ENCODE peak calls at places on chromosomes 1 and 21, in five cellular contexts. K is cardiac fibroblast, A is IMR-90, F is astrocyte of the spinal cord, U is GM12865. M is an unnamed sample.

GRCh38 chr1:230067871-230068814 is 1.1 kb downstream of the GALNT2 start:
- DNase-seq in K (no peak), A (no peak), F (no peak), U (peak), M (peak)

GRCh38 chr1:229108598-229109201 is 162.2 kb upstream of the RAB4A start:
- DNase-seq in K (no peak), A (no peak), F (no peak), U (no peak), M (no peak)

GRCh38 chr1:116827607-116828125 is 73.4 kb downstream of the CD2 start:
- DNase-seq in K (no peak), A (no peak), F (no peak), U (no peak), M (no peak)

GRCh38 chr1:25556791-25557476 is 13.5 kb downstream of the LDLRAP1 start:
- DNase-seq in K (peak), A (peak), F (no peak), U (peak), M (peak)

GRCh38 chr1:45934947-45935346 is 131.5 kb downstream of the MAST2 start:
- DNase-seq in K (no peak), A (no peak), F (no peak), U (peak), M (no peak)

GRCh38 chr1:169615803-169616202 is 14.1 kb downstream of the SELP start:
- DNase-seq in K (no peak), A (no peak), F (no peak), U (no peak), M (no peak)

GRCh38 chr1:221908573-221908972 is 166.7 kb upstream of the DUSP10 start:
- DNase-seq in K (no peak), A (no peak), F (no peak), U (no peak), M (no peak)

GRCh38 chr1:48250572-48250971 is 28.1 kb downstream of the SLC5A9 start:
- DNase-seq in K (no peak), A (no peak), F (no peak), U (no peak), M (no peak)

GRCh38 chr1:116230712-116231111 is 119.5 kb downstream of the MAB21L3 start:
- DNase-seq in K (no peak), A (no peak), F (no peak), U (no peak), M (no peak)

GRCh38 chr1:13697738-13698137 is 2.2 kb upstream of the PRDM2 start:
- DNase-seq in K (peak), A (no peak), F (no peak), U (peak), M (no peak)

GRCh38 chr21:44375686-44376320 is 22.4 kb downstream of the TRPM2 start:
- DNase-seq in K (no peak), A (no peak), F (no peak), U (no peak), M (no peak)

GRCh38 chr21:42624095-42624830 is 29.2 kb upstream of the PDE9A start:
- DNase-seq in K (no peak), A (no peak), F (no peak), U (no peak), M (no peak)

GRCh38 chr1:177996957-177997356 is 27.1 kb upstream of the SEC16B start:
- DNase-seq in K (no peak), A (no peak), F (no peak), U (no peak), M (no peak)

GRCh38 chr1:55001311-55001710 is 2.6 kb downstream of the BSND start:
- DNase-seq in K (no peak), A (no peak), F (no peak), U (no peak), M (no peak)

GRCh38 chr1:212315907-212316306 is 30.7 kb downstream of the PPP2R5A start:
- DNase-seq in K (peak), A (no peak), F (peak), U (peak), M (peak)

GRCh38 chr1:112674986-112675727 is 698 bp downstream of the MOV10 start:
- DNase-seq in K (no peak), A (peak), F (peak), U (no peak), M (peak)

GRCh38 chr1:214330715-214331114 is 49.8 kb downstream of the SMYD2 start:
- DNase-seq in K (no peak), A (no peak), F (no peak), U (no peak), M (no peak)

GRCh38 chr1:54305906-54306514 is 100.2 kb downstream of the SSBP3 start:
- DNase-seq in K (no peak), A (no peak), F (no peak), U (no peak), M (no peak)

GRCh38 chr1:201890223-201890622 is 1.5 kb downstream of the SHISA4 start:
- DNase-seq in K (no peak), A (no peak), F (no peak), U (no peak), M (no peak)

GRCh38 chr1:47843781-47844555 is 153.2 kb downstream of the TRABD2B start:
- DNase-seq in K (no peak), A (no peak), F (no peak), U (no peak), M (no peak)

GRCh38 chr1:160354388-160354985 is 11.3 kb downstream of the NCSTN start:
- DNase-seq in K (peak), A (peak), F (peak), U (peak), M (peak)

GRCh38 chr1:202127836-202128622 is 5.3 kb downstream of the GPR37L1 start:
- DNase-seq in K (no peak), A (no peak), F (no peak), U (no peak), M (no peak)

GRCh38 chr1:41323243-41323642 is 38.0 kb upstream of the FOXO6 start:
- DNase-seq in K (no peak), A (no peak), F (no peak), U (no peak), M (no peak)

GRCh38 chr1:54191525-54191924 is 8.3 kb downstream of the CYB5RL start:
- DNase-seq in K (no peak), A (no peak), F (no peak), U (no peak), M (no peak)

GRCh38 chr1:108749081-108749480 is 2.6 kb downstream of the STXBP3 start:
- DNase-seq in K (no peak), A (no peak), F (no peak), U (no peak), M (no peak)

GRCh38 chr1:7616076-7616833 is 154.8 kb upstream of the VAMP3 start:
- DNase-seq in K (peak), A (peak), F (peak), U (peak), M (peak)

GRCh38 chr1:32993215-32993566 is 28.6 kb upstream of the RNF19B start:
- DNase-seq in K (no peak), A (no peak), F (no peak), U (peak), M (no peak)

GRCh38 chr1:16420719-16421118 is 16.5 kb downstream of the SPATA21 start:
- DNase-seq in K (no peak), A (no peak), F (no peak), U (peak), M (no peak)

GRCh38 chr1:3587133-3587733 is 24.1 kb downstream of the MEGF6 start:
- DNase-seq in K (no peak), A (peak), F (no peak), U (no peak), M (no peak)

GRCh38 chr1:193633991-193634390 is 447.6 kb upstream of the B3GALT2 start:
- DNase-seq in K (no peak), A (no peak), F (no peak), U (no peak), M (no peak)

GRCh38 chr1:177274687-177275211 is 104.0 kb downstream of the BRINP2 start:
- DNase-seq in K (peak), A (peak), F (peak), U (no peak), M (peak)

GRCh38 chr1:87106158-87106557 is 191.7 kb downstream of the HS2ST1 start:
- DNase-seq in K (no peak), A (no peak), F (no peak), U (peak), M (no peak)

GRCh38 chr1:170520601-170521000 is 11.4 kb upstream of the GORAB start:
- DNase-seq in K (no peak), A (peak), F (no peak), U (no peak), M (no peak)

GRCh38 chr1:1039145-1039910 is 19.4 kb downstream of the AGRN start:
- DNase-seq in K (no peak), A (no peak), F (no peak), U (no peak), M (no peak)

GRCh38 chr1:3250624-3251023 is 181.6 kb downstream of the PRDM16 start:
- DNase-seq in K (no peak), A (no peak), F (no peak), U (no peak), M (no peak)

GRCh38 chr21:33640697-33641338 is 723 bp downstream of the CRYZL1 start:
- DNase-seq in K (peak), A (peak), F (no peak), U (peak), M (peak)

GRCh38 chr21:32414579-32415358 is 2.3 kb downstream of the EVA1C start:
- DNase-seq in K (peak), A (peak), F (peak), U (no peak), M (peak)
- H3K4me3 ChIP-seq in K (peak), A (no peak), F (no peak), U (no peak), M (peak)

GRCh38 chr1:12169442-12170135 is 2.8 kb downstream of the TNFRSF1B start:
- DNase-seq in K (no peak), A (no peak), F (no peak), U (no peak), M (no peak)
- H3K4me3 ChIP-seq in K (no peak), A (no peak), F (no peak), U (no peak), M (no peak)

GRCh38 chr1:89068291-89068690 is 3.3 kb upstream of the GBP1 start:
- DNase-seq in K (peak), A (peak), F (peak), U (no peak), M (no peak)

GRCh38 chr1:89069955-89070354 is 4.9 kb upstream of the GBP1 start:
- DNase-seq in K (peak), A (no peak), F (peak), U (no peak), M (peak)

GRCh38 chr1:89065077-89065868 is at the start of gene GBP1:
- DNase-seq in K (peak), A (peak), F (peak), U (peak), M (peak)

DNA sequence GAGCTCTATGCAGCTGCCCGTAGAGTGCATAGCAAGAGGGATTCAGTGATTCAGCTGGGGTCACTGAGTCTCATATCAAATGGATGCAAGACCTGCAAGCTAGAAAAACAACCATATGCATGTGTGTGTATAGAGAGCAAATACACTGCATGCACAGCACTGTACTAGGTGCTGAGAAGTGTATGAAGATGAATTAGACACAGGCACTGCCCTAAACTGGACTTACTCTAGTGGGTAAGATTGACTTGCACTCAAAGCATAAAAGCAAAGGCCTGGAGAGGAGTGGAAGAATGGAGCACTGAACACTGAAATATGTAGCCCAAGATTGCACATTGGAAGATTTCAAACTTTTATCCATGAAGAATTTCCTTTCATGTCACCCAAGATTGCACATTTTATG is 5.5 kb upstream of the GBP1 start:
- DNase-seq in K (no peak), A (no peak), F (no peak), U (no peak), M (no peak)
- H3K4me3 ChIP-seq in K (no peak), A (no peak), F (no peak), U (no peak), M (peak)

DNA sequence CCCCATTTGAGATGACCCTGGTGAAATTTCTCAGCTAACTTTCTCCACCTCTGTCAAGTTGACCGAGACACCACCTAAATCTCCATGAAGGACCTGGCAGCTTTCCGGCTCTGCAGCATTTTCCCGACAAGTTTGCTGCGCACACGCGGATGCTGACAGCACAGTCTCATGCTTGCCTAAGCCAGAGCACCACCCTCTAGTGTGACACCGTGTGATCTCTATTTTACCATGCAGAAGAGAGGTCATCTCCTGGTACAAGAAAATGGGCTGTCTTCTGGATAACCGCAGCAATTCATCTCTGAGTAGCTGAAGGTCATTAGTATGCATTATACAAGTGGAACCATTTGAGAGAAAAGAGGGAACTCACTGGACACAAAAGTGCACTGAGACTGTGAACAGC is 38.9 kb upstream of the H6PD start:
- DNase-seq in K (no peak), A (no peak), F (no peak), U (peak), M (no peak)
- H3K4me3 ChIP-seq in K (no peak), A (no peak), F (peak), U (no peak), M (peak)

GRCh38 chr1:186871784-186872183 is 43.0 kb downstream of the PLA2G4A start:
- DNase-seq in K (no peak), A (no peak), F (no peak), U (no peak), M (no peak)
- H3K4me3 ChIP-seq in K (no peak), A (no peak), F (no peak), U (no peak), M (no peak)

GRCh38 chr1:155596864-155597263 is 13.2 kb upstream of the MSTO1 start:
- DNase-seq in K (no peak), A (no peak), F (no peak), U (no peak), M (no peak)

GRCh38 chr1:155598842-155599331 is 11.1 kb upstream of the MSTO1 start:
- DNase-seq in K (peak), A (peak), F (peak), U (no peak), M (peak)
- H3K4me3 ChIP-seq in K (no peak), A (peak), F (no peak), U (no peak), M (peak)

DNA sequence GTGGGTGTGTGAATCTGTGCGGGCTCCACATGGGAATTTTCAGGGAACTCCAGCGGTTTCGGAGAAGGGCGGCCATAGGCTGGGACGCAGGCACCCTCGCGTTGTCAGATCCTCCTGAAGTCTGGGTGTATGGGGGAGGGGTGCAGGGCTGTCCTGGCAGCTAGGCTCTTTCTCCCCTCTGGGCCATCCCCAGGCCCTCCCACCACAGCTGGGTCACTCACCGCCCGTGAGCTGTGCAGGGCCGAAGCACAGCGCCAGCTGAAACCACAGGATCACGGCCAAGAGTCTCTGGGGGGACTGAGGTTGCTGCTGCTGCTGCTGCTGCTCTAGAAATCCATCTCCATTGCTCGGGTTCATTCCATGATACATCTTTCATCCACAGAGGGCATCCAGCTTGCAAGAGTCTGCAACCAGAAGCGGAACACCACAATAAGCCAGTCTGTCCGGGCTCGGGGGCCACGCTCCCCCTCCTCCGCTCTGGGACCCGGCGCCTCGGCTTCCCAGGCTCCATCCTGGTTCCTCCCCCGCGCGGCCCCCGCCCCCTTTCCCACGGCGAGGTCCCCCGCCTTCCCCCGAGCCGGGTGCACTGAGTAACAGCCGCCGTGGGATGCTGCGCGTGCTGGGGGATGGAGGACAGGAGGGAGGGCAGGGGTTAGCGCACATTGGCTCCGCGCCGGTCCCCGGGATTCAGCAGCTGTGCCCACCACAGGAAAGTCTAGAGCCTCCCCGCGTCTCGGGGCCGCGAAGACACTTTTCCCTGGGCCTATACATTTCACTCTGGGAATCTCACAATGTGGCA is 720 bp downstream of the SUSD4 start:
- DNase-seq in K (peak), A (peak), F (peak), U (no peak), M (peak)
- H3K4me3 ChIP-seq in K (no peak), A (no peak), F (no peak), U (peak), M (no peak)

GRCh38 chr1:174800221-174800791 is 199.4 kb upstream of the CACYBP start:
- DNase-seq in K (peak), A (peak), F (no peak), U (no peak), M (peak)

GRCh38 chr1:174795806-174796205 is 203.9 kb upstream of the CACYBP start:
- DNase-seq in K (no peak), A (peak), F (peak), U (no peak), M (no peak)

GRCh38 chr1:174799136-174799479 is 200.6 kb upstream of the CACYBP start:
- DNase-seq in K (no peak), A (no peak), F (no peak), U (no peak), M (no peak)

GRCh38 chr1:174797398-174797797 is 202.3 kb upstream of the CACYBP start:
- DNase-seq in K (no peak), A (no peak), F (no peak), U (no peak), M (no peak)

DNA sequence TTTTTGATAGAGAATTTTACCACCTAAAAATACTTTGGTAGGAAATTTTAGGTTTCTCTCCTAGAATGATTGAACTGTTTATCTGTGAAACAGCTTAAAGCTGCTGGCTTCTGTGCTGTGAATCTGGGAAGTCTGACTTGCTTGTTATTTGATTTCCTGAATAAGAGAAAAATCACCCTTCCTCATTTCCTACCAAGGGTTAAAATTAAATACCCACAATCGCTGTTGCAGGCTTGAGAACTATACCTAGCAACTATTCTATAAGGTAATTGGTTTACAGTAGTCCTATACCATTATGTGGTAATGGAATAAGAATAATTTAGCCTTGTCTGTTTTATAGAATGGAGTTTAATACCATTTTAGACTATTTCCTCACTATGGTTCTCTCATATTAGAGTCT is 198.8 kb upstream of the CACYBP start:
- DNase-seq in K (no peak), A (no peak), F (no peak), U (no peak), M (no peak)
- H3K4me3 ChIP-seq in K (no peak), A (no peak), F (no peak), U (no peak), M (peak)

GRCh38 chr1:191358724-191359123 is 799.5 kb upstream of the RGS18 start:
- DNase-seq in K (no peak), A (no peak), F (no peak), U (no peak), M (no peak)
- H3K4me3 ChIP-seq in K (no peak), A (no peak), F (no peak), U (no peak), M (no peak)